ENCODE peak calls at places on chromosomes 2 and 18, in seven cellular contexts. G is upper lobe of left lung, Q is neural progenitor cell, Y is A549, F is gastrocnemius medialis, I is spleen, T is psoas muscle. A is an unnamed sample.

GRCh38 chr2:68185541-68186164 is 28.0 kb downstream of the PNO1 start:
- DNase-seq in G (no peak), Q (peak; percentile 82), Y (peak; percentile 81), F (peak; percentile 51), I (no peak), T (peak; percentile 46), A (no peak)

GRCh38 chr2:3606028-3606369 is 11.1 kb downstream of the COLEC11 start:
- DNase-seq in G (no peak), Q (no peak), Y (no peak), F (no peak), I (peak; percentile 73), T (no peak), A (no peak)

GRCh38 chr2:128646091-128646490 is 327.4 kb upstream of the HS6ST1 start:
- DNase-seq in G (peak; percentile 49), Q (no peak), Y (no peak), F (no peak), I (peak; percentile 54), T (no peak), A (peak; percentile 46)

GRCh38 chr18:21686282-21687105 is 18.1 kb downstream of the ABHD3 start:
- DNase-seq in G (no peak), Q (no peak), Y (no peak), F (no peak), I (no peak), T (no peak), A (no peak)

GRCh38 chr2:50492452-50492851 is 539.5 kb downstream of the NRXN1 start:
- DNase-seq in G (no peak), Q (peak; percentile 74), Y (peak; percentile 64), F (no peak), I (no peak), T (no peak), A (no peak)

GRCh38 chr18:76398899-76399612 is 96.0 kb downstream of the ZNF516 start:
- DNase-seq in G (peak; percentile 82), Q (peak; percentile 89), Y (peak; percentile 50), F (peak; percentile 75), I (peak; percentile 94), T (peak; percentile 82), A (peak; percentile 97)

GRCh38 chr2:113762377-113763118 is 6.1 kb upstream of the SLC35F5 start:
- DNase-seq in G (no peak), Q (no peak), Y (no peak), F (no peak), I (no peak), T (no peak), A (no peak)

GRCh38 chr2:226489765-226490164 is 309.9 kb downstream of the IRS1 start:
- DNase-seq in G (peak; percentile 17), Q (no peak), Y (peak; percentile 23), F (no peak), I (no peak), T (no peak), A (no peak)

GRCh38 chr2:3628800-3629199 is 29.2 kb upstream of the ALLC start:
- DNase-seq in G (peak; percentile 57), Q (peak; percentile 72), Y (peak; percentile 41), F (no peak), I (peak; percentile 72), T (no peak), A (peak; percentile 60)

DNA sequence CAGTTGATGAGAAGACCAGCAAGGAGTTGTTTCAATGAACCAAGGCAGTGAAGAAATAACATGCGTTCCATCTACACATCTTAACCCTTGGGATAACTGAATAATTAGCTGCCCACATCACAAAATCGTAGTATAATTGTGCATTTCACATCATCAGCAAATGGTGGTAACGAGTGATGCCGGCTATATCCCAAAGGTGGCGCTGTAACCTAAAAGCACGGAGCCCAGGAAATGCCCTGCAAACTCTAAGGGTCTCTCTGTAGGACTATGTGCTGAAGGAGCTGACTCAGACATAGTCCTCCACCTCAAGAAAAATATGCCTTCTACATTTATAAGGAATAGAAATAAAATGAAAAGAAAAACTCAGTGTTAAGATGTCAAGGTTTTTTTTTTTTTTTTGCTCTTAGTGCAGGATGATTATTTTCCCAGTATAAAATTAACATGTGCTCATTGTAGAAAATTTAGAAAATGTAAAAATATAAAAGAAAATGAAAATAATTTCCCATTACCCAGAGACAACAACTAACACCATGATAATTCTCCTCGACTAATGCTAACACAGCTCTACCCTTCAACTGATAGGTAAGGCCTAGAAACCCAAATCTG is 23.1 kb upstream of the DSG3 start:
- DNase-seq in G (no peak), Q (peak; percentile 67), Y (peak; percentile 42), F (no peak), I (no peak), T (no peak), A (no peak)
- TF ChIP-seq CTCF in G (peak; percentile 37), Q (peak; percentile 95), Y (peak; percentile 71), F (no peak), I (peak; percentile 16), T (no peak), A (no peak)

DNA sequence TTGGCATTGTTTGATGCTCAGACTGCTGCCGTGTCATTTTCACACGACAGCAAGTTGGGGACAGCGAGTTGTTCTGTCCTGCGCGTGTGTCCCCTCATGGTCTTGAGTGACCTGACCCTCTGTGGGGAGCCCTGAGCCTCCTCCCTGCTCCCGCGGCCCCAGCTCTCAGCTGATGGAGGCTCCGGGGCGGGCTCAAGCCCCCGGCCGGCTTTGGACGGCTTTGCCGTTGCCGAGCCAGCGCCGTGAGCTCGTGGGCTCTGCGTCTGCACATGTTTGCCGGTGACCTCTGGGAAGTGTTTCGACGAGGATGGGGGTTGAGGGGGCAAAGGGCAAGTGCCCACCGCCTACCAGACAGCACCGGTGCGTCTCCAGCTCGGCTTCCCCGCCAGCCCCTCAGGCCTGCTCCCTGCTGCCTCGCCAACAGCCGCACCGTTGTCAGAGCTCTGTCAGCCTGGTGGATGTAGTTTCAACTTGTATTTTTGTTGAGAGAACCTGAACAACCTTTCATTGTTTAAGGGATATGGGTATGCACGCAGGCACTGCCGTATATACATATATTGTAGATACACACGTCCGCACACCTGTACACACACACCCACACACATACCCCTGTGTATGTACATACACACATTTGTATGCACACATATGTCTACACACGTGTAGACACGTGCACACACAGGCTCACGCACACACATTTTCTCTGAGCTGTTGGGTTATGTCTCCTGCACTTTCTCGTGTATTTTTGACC is 13.7 kb downstream of the PDCD1 start:
- DNase-seq in G (peak; percentile 79), Q (no peak), Y (no peak), F (no peak), I (peak; percentile 71), T (no peak), A (no peak)
- H3K4me3 ChIP-seq in G (no peak overlapping the region), Q (no peak overlapping the region), Y (no peak overlapping the region), F (no peak overlapping the region), I (peak overlapping the region; percentile 42), T (peak overlapping the region; percentile 60), A (no peak overlapping the region)

GRCh38 chr2:37344453-37345361 is at the start of gene QPCT:
- DNase-seq in G (peak; percentile 89), Q (no peak), Y (peak; percentile 60), F (peak; percentile 21), I (peak; percentile 91), T (peak; percentile 56), A (peak; percentile 91)

GRCh38 chr2:37340637-37341036 is 3.8 kb upstream of the QPCT start:
- DNase-seq in G (no peak), Q (no peak), Y (no peak), F (no peak), I (no peak), T (no peak), A (no peak)

GRCh38 chr2:37348155-37348554 is 3.7 kb downstream of the QPCT start:
- DNase-seq in G (no peak), Q (no peak), Y (no peak), F (no peak), I (no peak), T (no peak), A (no peak)

GRCh38 chr2:37342636-37343211 is 1.7 kb upstream of the QPCT start:
- DNase-seq in G (no peak), Q (no peak), Y (no peak), F (no peak), I (no peak), T (no peak), A (no peak)

GRCh38 chr2:37343537-37344434 is 644 bp upstream of the QPCT start:
- DNase-seq in G (no peak), Q (peak; percentile 26), Y (peak; percentile 64), F (no peak), I (no peak), T (no peak), A (no peak)
- TF ChIP-seq CTCF in G (peak; percentile 15), Q (peak; percentile 30), Y (peak; percentile 53), F (no peak), I (no peak), T (peak; percentile 32), A (no peak)

DNA sequence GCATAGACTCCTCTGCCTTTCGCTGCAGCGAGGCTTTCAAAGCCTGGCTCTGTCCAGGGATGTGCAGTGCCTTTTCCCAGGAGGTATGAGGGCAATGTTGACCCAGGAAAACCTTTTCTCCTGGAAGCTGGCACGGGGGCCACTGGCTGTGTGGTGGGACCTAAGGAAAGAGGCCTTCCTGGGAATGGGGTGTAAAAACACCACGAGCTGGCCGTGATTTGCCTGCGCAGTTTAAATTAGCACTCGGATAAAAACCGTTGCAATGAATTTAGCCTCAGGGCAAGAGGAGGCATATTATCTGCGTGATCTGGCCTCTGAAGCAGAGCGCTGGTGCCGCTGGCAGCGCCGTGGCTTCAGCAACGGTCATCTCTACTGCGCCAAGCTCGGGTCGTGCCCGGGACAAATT is 3.0 kb downstream of the OSR1 start:
- DNase-seq in G (peak; percentile 64), Q (no peak), Y (no peak), F (no peak), I (no peak), T (no peak), A (no peak)
- H3K4me3 ChIP-seq in G (peak overlapping the region; percentile 50), Q (no peak overlapping the region), Y (no peak overlapping the region), F (no peak overlapping the region), I (no peak overlapping the region), T (peak overlapping the region; percentile 79), A (no peak overlapping the region)